ENCODE peak calls at places on chromosomes 13 and 19, in eight cellular contexts. One of them, this sample, is unnamed.

GRCh38 chr19:22327321-22327720 is 41.1 kb downstream of the ZNF729 start:
- DNase-seq in transverse colon: no peak
- DNase-seq in fibroblast of pulmonary artery: no peak
- DNase-seq in mesothelial cell of epicardium: no peak
- DNase-seq in pancreas: no peak
- DNase-seq in H9: no peak
- DNase-seq in Caco-2: no peak
- DNase-seq in progenitor cell of endocrine pancreas: no peak
- DNase-seq in this sample: no peak

GRCh38 chr13:20691616-20692015 is 11.9 kb upstream of the IL17D start:
- DNase-seq in mesothelial cell of epicardium: no peak
- DNase-seq in H9: no peak
- DNase-seq in pancreas: no peak
- DNase-seq in Caco-2: no peak
- DNase-seq in fibroblast of pulmonary artery: no peak
- DNase-seq in transverse colon: no peak
- DNase-seq in progenitor cell of endocrine pancreas: no peak
- DNase-seq in this sample: no peak

GRCh38 chr13:73772449-73773186 is 361.6 kb downstream of the KLF12 start:
- DNase-seq in Caco-2: no peak
- DNase-seq in fibroblast of pulmonary artery: no peak
- DNase-seq in pancreas: no peak
- DNase-seq in progenitor cell of endocrine pancreas: no peak
- DNase-seq in mesothelial cell of epicardium: no peak
- DNase-seq in transverse colon: no peak
- DNase-seq in H9: no peak
- DNase-seq in this sample: no peak

GRCh38 chr13:48400090-48400694 is 12.7 kb downstream of the LPAR6 start:
- DNase-seq in progenitor cell of endocrine pancreas: no peak
- DNase-seq in mesothelial cell of epicardium: no peak
- DNase-seq in transverse colon: no peak
- DNase-seq in H9: no peak
- DNase-seq in Caco-2: no peak
- DNase-seq in pancreas: no peak
- DNase-seq in fibroblast of pulmonary artery: peak; percentile 24
- DNase-seq in this sample: no peak

GRCh38 chr13:81018936-81019335 is 678.0 kb upstream of the SPRY2 start:
- DNase-seq in mesothelial cell of epicardium: no peak
- DNase-seq in fibroblast of pulmonary artery: no peak
- DNase-seq in progenitor cell of endocrine pancreas: no peak
- DNase-seq in Caco-2: no peak
- DNase-seq in H9: no peak
- DNase-seq in transverse colon: no peak
- DNase-seq in pancreas: no peak
- DNase-seq in this sample: no peak

GRCh38 chr13:73416093-73416492 is 357.3 kb downstream of the KLF5 start:
- DNase-seq in fibroblast of pulmonary artery: no peak
- DNase-seq in mesothelial cell of epicardium: no peak
- DNase-seq in pancreas: no peak
- DNase-seq in Caco-2: no peak
- DNase-seq in H9: no peak
- DNase-seq in transverse colon: no peak
- DNase-seq in progenitor cell of endocrine pancreas: no peak
- DNase-seq in this sample: no peak

GRCh38 chr13:59337070-59337469 is 826.7 kb downstream of the DIAPH3 start:
- DNase-seq in transverse colon: no peak
- DNase-seq in fibroblast of pulmonary artery: peak; percentile 79
- DNase-seq in Caco-2: no peak
- DNase-seq in pancreas: no peak
- DNase-seq in H9: no peak
- DNase-seq in progenitor cell of endocrine pancreas: no peak
- DNase-seq in mesothelial cell of epicardium: no peak
- DNase-seq in this sample: no peak

GRCh38 chr19:51002542-51003311 is 1.3 kb upstream of the KLK8 start:
- DNase-seq in mesothelial cell of epicardium: no peak
- DNase-seq in pancreas: no peak
- DNase-seq in transverse colon: no peak
- DNase-seq in H9: peak; percentile 100
- DNase-seq in progenitor cell of endocrine pancreas: no peak
- DNase-seq in Caco-2: peak; percentile 81
- DNase-seq in fibroblast of pulmonary artery: no peak
- DNase-seq in this sample: no peak

GRCh38 chr19:29807870-29808405 is 3.9 kb upstream of the CCNE1 start:
- DNase-seq in Caco-2: no peak
- DNase-seq in pancreas: no peak
- DNase-seq in fibroblast of pulmonary artery: no peak
- DNase-seq in H9: no peak
- DNase-seq in mesothelial cell of epicardium: no peak
- DNase-seq in progenitor cell of endocrine pancreas: no peak
- DNase-seq in transverse colon: no peak
- DNase-seq in this sample: no peak

GRCh38 chr19:27901078-27901477 is 1311.9 kb downstream of the UQCRFS1 start:
- DNase-seq in mesothelial cell of epicardium: no peak
- DNase-seq in pancreas: no peak
- DNase-seq in transverse colon: no peak
- DNase-seq in fibroblast of pulmonary artery: no peak
- DNase-seq in Caco-2: no peak
- DNase-seq in progenitor cell of endocrine pancreas: no peak
- DNase-seq in H9: no peak
- DNase-seq in this sample: no peak

GRCh38 chr19:19501798-19502197 is 13.6 kb downstream of the TSSK6 start:
- DNase-seq in Caco-2: no peak
- DNase-seq in progenitor cell of endocrine pancreas: no peak
- DNase-seq in mesothelial cell of epicardium: no peak
- DNase-seq in pancreas: no peak
- DNase-seq in fibroblast of pulmonary artery: no peak
- DNase-seq in transverse colon: no peak
- DNase-seq in H9: no peak
- DNase-seq in this sample: no peak

GRCh38 chr19:368624-369020 is 24.0 kb upstream of the MIER2 start:
- DNase-seq in fibroblast of pulmonary artery: no peak
- DNase-seq in Caco-2: no peak
- DNase-seq in mesothelial cell of epicardium: no peak
- DNase-seq in pancreas: no peak
- DNase-seq in progenitor cell of endocrine pancreas: no peak
- DNase-seq in transverse colon: no peak
- DNase-seq in H9: no peak
- DNase-seq in this sample: no peak

GRCh38 chr13:46866150-46866549 is 30.7 kb downstream of the HTR2A start:
- DNase-seq in pancreas: no peak
- DNase-seq in H9: peak; percentile 58
- DNase-seq in Caco-2: peak; percentile 91
- DNase-seq in transverse colon: peak; percentile 11
- DNase-seq in mesothelial cell of epicardium: peak; percentile 46
- DNase-seq in fibroblast of pulmonary artery: peak; percentile 73
- DNase-seq in progenitor cell of endocrine pancreas: peak; percentile 13
- DNase-seq in this sample: peak; percentile 52

GRCh38 chr13:76822691-76823267 is 63.4 kb downstream of the KCTD12 start:
- DNase-seq in fibroblast of pulmonary artery: peak; percentile 77
- DNase-seq in H9: no peak
- DNase-seq in mesothelial cell of epicardium: no peak
- DNase-seq in transverse colon: no peak
- DNase-seq in Caco-2: no peak
- DNase-seq in progenitor cell of endocrine pancreas: no peak
- DNase-seq in pancreas: no peak
- DNase-seq in this sample: no peak

GRCh38 chr19:1324792-1325567 is 39.3 kb downstream of the EFNA2 start:
- DNase-seq in mesothelial cell of epicardium: no peak
- DNase-seq in transverse colon: peak; percentile 56
- DNase-seq in H9: no peak
- DNase-seq in pancreas: peak; percentile 62
- DNase-seq in progenitor cell of endocrine pancreas: no peak
- DNase-seq in fibroblast of pulmonary artery: peak; percentile 69
- DNase-seq in Caco-2: peak; percentile 88
- DNase-seq in this sample: peak; percentile 60

GRCh38 chr19:46784262-46785053 is 3.9 kb downstream of the SLC1A5 start:
- DNase-seq in transverse colon: peak; percentile 89
- DNase-seq in Caco-2: peak; percentile 95
- DNase-seq in H9: peak; percentile 88
- DNase-seq in fibroblast of pulmonary artery: peak; percentile 90
- DNase-seq in progenitor cell of endocrine pancreas: no peak
- DNase-seq in mesothelial cell of epicardium: peak; percentile 55
- DNase-seq in pancreas: peak; percentile 79
- DNase-seq in this sample: peak; percentile 78

GRCh38 chr13:105991622-105992254 is 543.7 kb downstream of the EFNB2 start:
- DNase-seq in pancreas: no peak
- DNase-seq in transverse colon: no peak
- DNase-seq in progenitor cell of endocrine pancreas: no peak
- DNase-seq in Caco-2: peak; percentile 43
- DNase-seq in H9: no peak
- DNase-seq in fibroblast of pulmonary artery: peak; percentile 87
- DNase-seq in mesothelial cell of epicardium: no peak
- DNase-seq in this sample: no peak

GRCh38 chr19:51470966-51471365 is 7.4 kb upstream of the CEACAM18 start:
- DNase-seq in Caco-2: no peak
- DNase-seq in progenitor cell of endocrine pancreas: no peak
- DNase-seq in mesothelial cell of epicardium: no peak
- DNase-seq in H9: no peak
- DNase-seq in transverse colon: no peak
- DNase-seq in pancreas: no peak
- DNase-seq in fibroblast of pulmonary artery: peak; percentile 50
- DNase-seq in this sample: no peak

DNA sequence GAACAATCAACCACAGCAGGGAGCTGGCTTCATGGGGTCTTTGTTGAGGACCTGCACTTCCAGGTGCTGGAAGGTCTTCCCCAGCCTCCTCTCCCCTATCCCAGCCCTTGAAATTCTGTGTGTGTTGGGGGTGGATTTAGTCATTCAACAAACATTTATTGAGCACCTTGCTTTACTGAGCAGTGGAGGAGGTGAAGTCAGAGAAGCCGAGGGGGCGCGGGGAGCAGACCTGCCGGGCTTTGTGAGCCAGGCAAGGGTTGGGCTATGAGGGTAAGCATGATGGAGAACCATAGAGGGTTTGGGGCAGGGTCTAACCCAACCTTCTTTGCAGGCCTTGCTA is 3.5 kb upstream of the C19orf85 start:
- DNase-seq in mesothelial cell of epicardium: no peak
- DNase-seq in Caco-2: no peak
- DNase-seq in H9: no peak
- DNase-seq in fibroblast of pulmonary artery: no peak
- DNase-seq in transverse colon: no peak
- DNase-seq in pancreas: no peak
- DNase-seq in progenitor cell of endocrine pancreas: no peak
- DNase-seq in this sample: no peak
- TF ChIP-seq CTCF in mesothelial cell of epicardium: peak; percentile 68
- TF ChIP-seq CTCF in Caco-2: no peak
- TF ChIP-seq CTCF in H9: no peak
- TF ChIP-seq CTCF in fibroblast of pulmonary artery: no peak
- TF ChIP-seq CTCF in transverse colon: no peak
- TF ChIP-seq CTCF in pancreas: no peak
- TF ChIP-seq CTCF in progenitor cell of endocrine pancreas: peak; percentile 3
- TF ChIP-seq CTCF in this sample: peak; percentile 66

GRCh38 chr19:49677232-49677881 is at the start of gene PRMT1:
- DNase-seq in transverse colon: peak; percentile 44
- DNase-seq in progenitor cell of endocrine pancreas: peak; percentile 34
- DNase-seq in Caco-2: no peak
- DNase-seq in pancreas: no peak
- DNase-seq in mesothelial cell of epicardium: peak; percentile 71
- DNase-seq in H9: peak; percentile 69
- DNase-seq in fibroblast of pulmonary artery: peak; percentile 21
- DNase-seq in this sample: no peak
- TF ChIP-seq CTCF in transverse colon: no peak
- TF ChIP-seq CTCF in progenitor cell of endocrine pancreas: no peak
- TF ChIP-seq CTCF in Caco-2: no peak
- TF ChIP-seq CTCF in pancreas: no peak
- TF ChIP-seq CTCF in mesothelial cell of epicardium: no peak
- TF ChIP-seq CTCF in H9: no peak
- TF ChIP-seq CTCF in fibroblast of pulmonary artery: no peak
- TF ChIP-seq CTCF in this sample: no peak

GRCh38 chr19:17001603-17002183 is 24.9 kb downstream of the CPAMD8 start:
- DNase-seq in H9: no peak
- DNase-seq in transverse colon: no peak
- DNase-seq in fibroblast of pulmonary artery: no peak
- DNase-seq in progenitor cell of endocrine pancreas: no peak
- DNase-seq in Caco-2: no peak
- DNase-seq in pancreas: peak; percentile 35
- DNase-seq in mesothelial cell of epicardium: no peak
- DNase-seq in this sample: no peak

GRCh38 chr19:17002455-17002854 is 24.2 kb downstream of the CPAMD8 start:
- DNase-seq in H9: no peak
- DNase-seq in fibroblast of pulmonary artery: no peak
- DNase-seq in pancreas: peak; percentile 13
- DNase-seq in transverse colon: no peak
- DNase-seq in Caco-2: no peak
- DNase-seq in progenitor cell of endocrine pancreas: no peak
- DNase-seq in mesothelial cell of epicardium: no peak
- DNase-seq in this sample: no peak

GRCh38 chr19:17004386-17004785 is 22.2 kb downstream of the CPAMD8 start:
- DNase-seq in fibroblast of pulmonary artery: no peak
- DNase-seq in H9: no peak
- DNase-seq in Caco-2: no peak
- DNase-seq in pancreas: peak; percentile 37
- DNase-seq in progenitor cell of endocrine pancreas: no peak
- DNase-seq in transverse colon: no peak
- DNase-seq in mesothelial cell of epicardium: no peak
- DNase-seq in this sample: no peak

GRCh38 chr19:17006579-17006978 is 20.0 kb downstream of the CPAMD8 start:
- DNase-seq in fibroblast of pulmonary artery: no peak
- DNase-seq in mesothelial cell of epicardium: no peak
- DNase-seq in pancreas: peak; percentile 4
- DNase-seq in progenitor cell of endocrine pancreas: no peak
- DNase-seq in Caco-2: no peak
- DNase-seq in transverse colon: no peak
- DNase-seq in H9: no peak
- DNase-seq in this sample: no peak

DNA sequence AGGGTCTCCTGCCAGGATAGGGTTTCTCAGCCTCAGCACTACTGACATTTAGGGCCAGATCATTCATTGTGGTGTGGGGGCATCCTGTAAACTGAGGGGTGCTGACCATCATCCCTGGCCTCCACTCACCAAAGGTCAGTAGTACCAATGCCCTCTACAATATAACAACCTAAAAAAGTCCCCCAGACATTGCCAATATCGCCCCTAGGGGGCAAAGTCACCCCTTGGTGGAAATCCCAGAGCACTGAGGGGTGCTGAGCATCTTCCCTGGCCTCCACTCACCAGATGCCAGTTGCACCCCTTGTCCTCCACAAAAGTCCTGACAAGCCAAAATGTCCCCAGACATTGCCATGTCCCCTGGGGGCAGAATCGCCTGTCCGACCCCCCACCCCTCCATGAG is 21.6 kb downstream of the CPAMD8 start:
- DNase-seq in Caco-2: no peak
- DNase-seq in mesothelial cell of epicardium: no peak
- DNase-seq in pancreas: peak; percentile 1
- DNase-seq in H9: no peak
- DNase-seq in progenitor cell of endocrine pancreas: no peak
- DNase-seq in transverse colon: no peak
- DNase-seq in fibroblast of pulmonary artery: no peak
- DNase-seq in this sample: no peak
- TF ChIP-seq CTCF in Caco-2: no peak
- TF ChIP-seq CTCF in mesothelial cell of epicardium: no peak
- TF ChIP-seq CTCF in pancreas: no peak
- TF ChIP-seq CTCF in H9: peak; percentile 53
- TF ChIP-seq CTCF in progenitor cell of endocrine pancreas: peak; percentile 18
- TF ChIP-seq CTCF in transverse colon: no peak
- TF ChIP-seq CTCF in fibroblast of pulmonary artery: no peak
- TF ChIP-seq CTCF in this sample: no peak

GRCh38 chr13:112177459-112177858 is 110.5 kb downstream of the SOX1 start:
- DNase-seq in Caco-2: no peak
- DNase-seq in H9: no peak
- DNase-seq in pancreas: no peak
- DNase-seq in transverse colon: no peak
- DNase-seq in progenitor cell of endocrine pancreas: no peak
- DNase-seq in mesothelial cell of epicardium: peak; percentile 22
- DNase-seq in fibroblast of pulmonary artery: no peak
- DNase-seq in this sample: no peak
- TF ChIP-seq CTCF in Caco-2: no peak
- TF ChIP-seq CTCF in H9: no peak
- TF ChIP-seq CTCF in pancreas: no peak
- TF ChIP-seq CTCF in transverse colon: no peak
- TF ChIP-seq CTCF in progenitor cell of endocrine pancreas: no peak
- TF ChIP-seq CTCF in mesothelial cell of epicardium: no peak
- TF ChIP-seq CTCF in fibroblast of pulmonary artery: no peak
- TF ChIP-seq CTCF in this sample: no peak